ENCODE peak calls at places on chromosomes 6 and 20, in seven cellular contexts. Y is fibroblast of lung; R is A549; A is neural progenitor cell; Q is prostate gland; W is naive thymus-derived CD4-positive, alpha-beta T cell; N is mammary epithelial cell. L is an unnamed sample.

GRCh38 chr6:47318236-47318974 is 8.7 kb upstream of the TNFRSF21 start:
- DNase-seq in N (no peak), R (no peak), Y (no peak), Q (no peak), W (no peak), A (no peak), L (no peak)

GRCh38 chr6:152078804-152079203 is 271.3 kb downstream of the ESR1 start:
- DNase-seq in N (no peak), A (peak; percentile 72), W (no peak), Q (no peak), Y (no peak), R (no peak), L (no peak)

GRCh38 chr20:24986436-24987015 is 6.0 kb downstream of the APMAP start:
- DNase-seq in R (no peak), W (no peak), Q (no peak), Y (no peak), A (no peak), N (no peak), L (no peak)

GRCh38 chr6:77106992-77107391 is 356.3 kb downstream of the HTR1B start:
- DNase-seq in R (no peak), W (no peak), Y (no peak), Q (no peak), N (no peak), A (no peak), L (no peak)

GRCh38 chr6:44064089-44064947 is 62.9 kb downstream of the MRPL14 start:
- DNase-seq in A (peak; percentile 31), W (no peak), Y (peak; percentile 91), Q (no peak), N (peak; percentile 99), R (peak; percentile 69), L (peak; percentile 79)

GRCh38 chr6:43878823-43879495 is 108.9 kb downstream of the VEGFA start:
- DNase-seq in N (no peak), R (no peak), W (no peak), A (peak; percentile 60), Y (peak; percentile 18), Q (no peak), L (no peak)

GRCh38 chr6:45512594-45512993 is 134.9 kb upstream of the SUPT3H start:
- DNase-seq in A (peak; percentile 46), W (no peak), R (no peak), N (no peak), Y (no peak), Q (no peak), L (no peak)

GRCh38 chr6:103122766-103123601 is 1729.5 kb downstream of the GRIK2 start:
- DNase-seq in R (no peak), N (peak; percentile 25), W (no peak), A (peak; percentile 90), Y (peak; percentile 14), Q (peak; percentile 17), L (no peak)

GRCh38 chr20:2167122-2167521 is 65.5 kb downstream of the STK35 start:
- DNase-seq in Q (no peak), W (no peak), Y (no peak), A (no peak), N (no peak), R (no peak), L (no peak)

GRCh38 chr6:54191460-54191859 is 80.2 kb downstream of the MLIP start:
- DNase-seq in A (no peak), R (no peak), N (peak; percentile 10), Y (peak; percentile 87), W (no peak), Q (no peak), L (no peak)

GRCh38 chr6:108559884-108560462 is 744 bp upstream of the FOXO3 start:
- DNase-seq in Y (peak; percentile 81), R (no peak), W (peak; percentile 45), N (peak; percentile 75), Q (peak; percentile 70), A (peak; percentile 82), L (no peak)

GRCh38 chr6:93790976-93791375 is 371.6 kb upstream of the EPHA7 start:
- DNase-seq in W (no peak), Q (no peak), R (no peak), A (no peak), N (no peak), Y (no peak), L (no peak)

GRCh38 chr6:31970604-31971271 is 1.2 kb downstream of the DXO start:
- DNase-seq in W (no peak), N (no peak), A (no peak), Y (no peak), R (no peak), Q (no peak), L (no peak)

GRCh38 chr20:38833154-38833856 is 27.8 kb downstream of the PPP1R16B start:
- DNase-seq in R (no peak), Y (no peak), N (no peak), Q (no peak), W (no peak), A (no peak), L (no peak)

DNA sequence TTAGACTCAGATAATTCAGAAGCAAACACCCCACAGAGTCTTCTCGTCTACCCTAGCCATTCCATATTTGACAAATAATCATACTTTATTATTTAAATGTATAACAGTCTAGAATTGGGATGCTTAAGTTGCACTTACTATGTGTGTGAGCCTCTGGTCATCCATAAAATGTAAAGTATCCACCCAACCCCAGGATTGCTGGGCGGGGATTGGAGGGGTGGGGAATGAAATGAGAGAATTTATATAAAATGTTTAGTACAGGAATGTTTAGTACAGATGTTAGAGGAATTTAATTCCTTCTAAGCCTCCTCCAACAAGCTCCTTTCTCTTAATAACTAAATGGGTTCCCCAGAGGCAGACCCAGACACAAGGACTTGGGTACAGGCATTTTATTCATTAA is 16.9 kb downstream of the BNIP5 start:
- DNase-seq in A (no peak), Y (no peak), Q (no peak), N (no peak), W (no peak), R (no peak), L (no peak)
- H3K27ac ChIP-seq in A (no peak overlapping the region), Y (no peak overlapping the region), Q (no peak overlapping the region), N (no peak overlapping the region), W (no peak overlapping the region), R (no peak overlapping the region), L (no peak overlapping the region)

DNA sequence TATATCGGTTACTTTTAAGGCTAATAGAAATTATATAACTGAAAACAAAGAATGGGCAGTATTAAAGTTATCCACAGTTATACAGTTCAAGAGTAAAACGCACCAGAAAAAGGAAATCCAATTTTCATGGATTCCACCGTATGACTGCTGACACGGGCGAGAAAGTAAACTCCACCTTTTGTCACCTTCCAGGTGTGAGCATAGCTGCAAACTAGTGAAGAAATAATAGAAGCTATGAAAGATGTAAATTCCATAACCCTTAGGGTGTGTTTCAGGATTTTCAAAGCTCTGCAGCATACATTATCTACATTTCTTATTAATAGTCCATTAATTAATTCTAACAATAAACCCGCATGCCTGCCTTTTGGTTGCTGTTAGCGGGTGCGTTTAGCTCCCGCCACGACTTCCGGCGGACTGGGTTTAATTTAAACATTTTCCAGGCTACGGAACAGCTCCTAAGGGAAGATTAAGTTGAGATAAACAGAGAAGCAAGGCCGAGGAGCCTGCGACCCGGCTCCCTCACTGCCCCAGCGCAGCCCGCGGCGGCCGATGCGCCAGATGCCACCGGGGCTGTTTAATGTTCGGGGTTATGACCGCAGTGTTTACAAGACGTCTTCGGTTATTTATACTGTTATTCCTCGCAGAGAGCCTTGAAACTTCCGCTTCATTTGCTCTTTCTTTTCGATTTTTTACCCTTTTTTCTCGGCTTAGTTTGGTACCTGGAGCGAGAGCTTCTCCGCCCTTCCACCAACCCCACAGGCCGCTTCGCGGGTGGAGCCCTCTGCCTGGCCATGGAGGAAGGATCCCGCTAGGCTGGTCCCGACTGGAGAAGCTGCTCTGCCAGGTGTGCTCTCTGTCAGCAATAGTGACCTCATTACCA is 3.8 kb downstream of the TCF21 start:
- DNase-seq in W (no peak), R (no peak), Q (no peak), N (no peak), A (peak; percentile 72), Y (peak; percentile 72), L (no peak)
- H3K27ac ChIP-seq in W (no peak overlapping the region), R (peak overlapping the region; percentile 50), Q (peak overlapping the region; percentile 55), N (no peak overlapping the region), A (no peak overlapping the region), Y (peak overlapping the region; percentile 38), L (no peak overlapping the region)

DNA sequence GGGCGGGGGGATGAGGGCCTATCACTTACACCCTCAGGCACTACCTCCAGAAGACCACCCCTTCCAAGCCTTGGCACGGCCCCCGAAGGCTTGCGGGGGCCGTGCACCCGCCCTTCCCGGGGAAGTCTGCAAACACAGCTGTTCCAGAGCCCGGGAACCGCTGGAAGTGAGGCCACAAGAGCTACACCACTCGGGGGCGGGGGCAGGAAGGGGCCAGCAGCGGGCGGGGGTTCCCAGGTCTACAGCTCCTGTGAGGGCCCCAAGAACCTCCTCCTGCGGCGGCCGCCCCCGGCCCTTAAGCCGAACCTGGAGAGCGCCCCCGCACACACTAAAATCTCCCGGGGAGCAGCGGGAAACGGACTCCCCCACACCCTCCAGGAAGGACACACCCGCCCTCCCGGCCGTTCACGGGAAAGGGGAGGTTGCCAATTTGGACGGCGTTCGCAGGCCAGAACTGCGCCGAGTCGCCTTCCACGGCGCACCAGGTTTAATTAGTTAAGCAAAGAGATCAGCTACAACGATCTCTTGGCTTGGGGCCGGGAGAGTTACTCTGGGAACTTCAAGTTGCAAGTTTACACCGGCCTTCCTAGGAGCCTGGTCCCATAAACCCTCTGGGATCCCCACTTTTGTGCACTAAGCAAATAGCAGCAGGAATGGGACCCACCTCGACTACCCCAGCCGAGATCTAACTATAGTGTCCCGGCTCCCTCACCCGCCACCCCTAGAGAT is 1.8 kb downstream of the JAG1 start:
- DNase-seq in N (no peak), W (no peak), Y (peak; percentile 72), R (no peak), A (peak; percentile 50), Q (peak; percentile 79), L (no peak)
- H3K27ac ChIP-seq in N (peak overlapping the region; percentile 93), W (no peak overlapping the region), Y (peak overlapping the region; percentile 72), R (peak overlapping the region; percentile 95), A (no peak overlapping the region), Q (peak overlapping the region; percentile 100), L (peak overlapping the region; percentile 99)

DNA sequence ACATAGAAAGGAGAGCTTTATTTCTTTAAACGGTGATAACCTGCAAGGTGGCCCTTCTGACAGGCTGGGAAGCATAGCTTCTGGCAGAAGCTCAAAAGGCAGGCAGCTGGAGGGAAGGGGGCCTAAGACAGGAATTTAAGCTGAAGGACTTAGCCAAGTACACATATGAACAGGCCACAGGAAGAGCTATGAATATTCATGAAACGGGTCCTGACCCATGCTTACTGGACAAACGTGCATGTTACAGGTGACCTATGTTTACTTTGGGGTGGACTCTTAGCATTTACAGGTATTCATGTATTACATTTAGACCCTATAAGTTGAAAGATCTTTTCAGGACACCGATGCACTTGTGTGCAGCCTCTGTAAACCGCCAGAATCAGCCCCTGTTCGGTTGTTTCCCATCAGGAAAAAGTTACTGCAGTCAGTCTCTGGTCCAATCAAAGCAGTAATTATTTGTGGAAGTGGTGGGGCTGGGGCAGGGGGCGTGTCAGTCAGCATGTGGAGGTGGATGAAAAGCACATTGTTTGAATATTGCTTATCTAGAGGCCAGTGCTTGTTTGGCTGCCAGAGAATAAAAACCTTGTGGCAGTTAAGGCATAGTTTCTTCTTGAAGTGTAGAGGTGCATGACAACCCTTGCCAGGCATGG is 2.9 kb upstream of the GZF1 start:
- DNase-seq in W (no peak), Q (no peak), R (no peak), N (no peak), Y (no peak), A (no peak), L (no peak)
- H3K27ac ChIP-seq in W (peak overlapping the region; percentile 92), Q (peak overlapping the region; percentile 95), R (peak overlapping the region; percentile 70), N (peak overlapping the region; percentile 88), Y (no peak overlapping the region), A (no peak overlapping the region), L (peak overlapping the region; percentile 95)

GRCh38 chr6:3663811-3664210 is 87.7 kb downstream of the PXDC1 start:
- DNase-seq in R (no peak), N (no peak), Q (no peak), A (no peak), Y (no peak), W (no peak), L (no peak)
- H3K27ac ChIP-seq in R (no peak overlapping the region), N (no peak overlapping the region), Q (peak overlapping the region; percentile 63), A (no peak overlapping the region), Y (no peak overlapping the region), W (no peak overlapping the region), L (no peak overlapping the region)